ENCODE peak calls at places on chromosome 2, in six cellular contexts. D, S, L, P, E and R are unnamed samples.

GRCh38 chr2:144015655-144016245 is 504.2 kb downstream of the ZEB2 start:
- DNase-seq in S (no peak), P (no peak), E (peak; percentile 96), D (no peak), L (no peak), R (no peak)

GRCh38 chr2:232888839-232889529 is 18.9 kb downstream of the SNORC start:
- DNase-seq in E (no peak), P (no peak), L (no peak), D (peak; percentile 33), S (no peak), R (no peak)

GRCh38 chr2:98242006-98242405 is 104.2 kb upstream of the CNGA3 start:
- DNase-seq in E (no peak), D (no peak), P (no peak), S (no peak), L (no peak), R (no peak)

GRCh38 chr2:230902180-230902899 is 22.7 kb downstream of the GPR55 start:
- DNase-seq in E (peak; percentile 81), D (no peak), L (no peak), S (peak; percentile 50), P (no peak), R (peak; percentile 25)

GRCh38 chr2:73823916-73824523 is 4.7 kb upstream of the STAMBP start:
- DNase-seq in E (peak; percentile 79), S (no peak), D (no peak), L (no peak), P (peak; percentile 49), R (no peak)

GRCh38 chr2:142112648-142113278 is 18.1 kb downstream of the LRP1B start:
- DNase-seq in P (peak; percentile 51), S (no peak), L (no peak), D (no peak), E (peak; percentile 83), R (no peak)

GRCh38 chr2:74186038-74186437 is 7.4 kb upstream of the MOB1A start:
- DNase-seq in D (no peak), E (no peak), L (no peak), P (no peak), S (peak; percentile 68), R (no peak)

GRCh38 chr2:100623921-100624320 is 61.1 kb downstream of the PDCL3 start:
- DNase-seq in D (no peak), L (no peak), P (no peak), E (no peak), S (no peak), R (no peak)

GRCh38 chr2:10931710-10932255 is 20.0 kb downstream of the KCNF1 start:
- DNase-seq in S (no peak), E (peak; percentile 90), L (no peak), D (no peak), P (peak; percentile 79), R (no peak)

GRCh38 chr2:173962583-173963110 is 2.5 kb downstream of the SP3 start:
- DNase-seq in L (no peak), P (no peak), S (no peak), E (no peak), D (no peak), R (no peak)

GRCh38 chr2:3670376-3670775 is 12.4 kb downstream of the ALLC start:
- DNase-seq in P (no peak), S (no peak), E (no peak), D (no peak), L (no peak), R (no peak)

GRCh38 chr2:120456867-120457266 is 110.9 kb downstream of the INHBB start:
- DNase-seq in D (no peak), S (no peak), L (no peak), P (peak; percentile 52), E (no peak), R (no peak)

GRCh38 chr2:239932881-239933735 is 92.0 kb downstream of the NDUFA10 start:
- DNase-seq in E (no peak), D (peak; percentile 48), L (peak; percentile 13), S (peak; percentile 58), P (no peak), R (peak; percentile 3)

GRCh38 chr2:119155633-119156032 is 2.9 kb downstream of the C1QL2 start:
- DNase-seq in D (no peak), L (no peak), E (no peak), S (no peak), P (no peak), R (no peak)

GRCh38 chr2:119156105-119156890 is 2.3 kb downstream of the C1QL2 start:
- DNase-seq in S (no peak), D (no peak), E (peak; percentile 11), L (no peak), P (no peak), R (no peak)

GRCh38 chr2:119156891-119157773 is 1.4 kb downstream of the C1QL2 start:
- DNase-seq in E (no peak), D (no peak), P (no peak), S (no peak), L (no peak), R (no peak)

GRCh38 chr2:119158563-119159347 is at the start of gene C1QL2:
- DNase-seq in P (no peak), L (no peak), D (no peak), E (peak; percentile 16), S (no peak), R (no peak)

GRCh38 chr2:119157850-119158511 is 570 bp downstream of the C1QL2 start:
- DNase-seq in P (no peak), E (no peak), S (no peak), D (no peak), L (no peak), R (no peak)
- H3K27me3 ChIP-seq in P (peaks cover 11% of the 10 kb centered on the region), E (peaks cover 92% of the 10 kb centered on the region), S (peaks cover 65% of the 10 kb centered on the region), D (peaks cover 91% of the 10 kb centered on the region), L (peaks cover 4% of the 10 kb centered on the region), R (peaks cover 99% of the 10 kb centered on the region)

GRCh38 chr2:163302141-163302540 is 433.7 kb downstream of the FIGN start:
- DNase-seq in P (no peak), D (no peak), E (no peak), L (no peak), S (no peak), R (no peak)
- H3K4me3 ChIP-seq in P (no peak overlapping the region), D (no peak overlapping the region), E (no peak overlapping the region), L (no peak overlapping the region), S (no peak overlapping the region), R (no peak overlapping the region)

DNA sequence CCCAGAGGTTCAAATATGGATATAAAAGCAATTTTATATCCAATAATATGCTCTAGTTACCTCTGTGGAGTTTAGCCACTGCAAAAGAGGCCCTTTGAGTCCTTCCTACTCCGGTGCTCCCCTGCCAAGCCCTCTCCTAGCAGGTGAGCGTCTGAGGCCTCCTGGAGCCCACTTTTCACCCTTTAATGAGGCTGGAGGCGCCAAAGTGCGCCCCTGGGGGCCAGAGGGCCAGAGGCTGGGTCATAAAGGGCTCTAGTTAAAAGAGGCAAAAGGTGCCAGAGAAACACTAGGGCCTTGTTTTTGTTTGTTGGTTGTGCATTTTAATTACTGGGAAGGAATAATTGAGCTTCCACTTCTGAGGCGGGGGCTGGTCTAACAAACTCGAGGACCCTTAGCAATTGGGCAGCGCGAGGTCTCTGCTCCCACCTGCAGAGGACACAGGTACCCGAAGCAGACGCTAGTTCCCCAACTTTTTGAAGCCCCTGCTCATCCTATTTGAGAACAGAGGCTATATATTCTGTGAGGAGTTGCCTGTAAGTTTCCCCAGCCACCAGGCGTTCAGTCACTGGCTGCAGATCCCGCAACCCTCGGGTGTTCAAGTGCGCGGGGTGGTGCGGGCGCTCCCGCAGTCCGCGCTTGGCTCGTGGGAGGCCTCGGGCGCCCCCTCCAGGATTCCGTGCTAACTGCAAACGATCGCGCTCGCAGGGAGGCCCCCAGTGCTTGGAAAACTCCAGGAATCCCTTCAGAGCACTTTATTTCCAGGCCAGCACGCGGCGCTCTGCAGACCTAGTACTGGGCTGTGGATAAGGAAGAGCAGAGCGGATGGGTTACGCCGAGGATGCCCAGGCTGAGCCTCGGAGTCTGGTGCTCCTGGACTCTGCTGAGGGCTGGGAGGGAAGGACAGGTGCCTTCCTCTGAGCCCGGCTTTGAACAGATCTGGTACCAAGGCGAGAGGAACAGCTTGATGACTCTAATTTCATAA is 14.1 kb downstream of the MSGN1 start:
- DNase-seq in S (no peak), D (no peak), P (peak; percentile 62), L (peak; percentile 53), E (peak; percentile 82), R (peak; percentile 79)
- H3K27me3 ChIP-seq in S (no peaks in the 10 kb centered on the region), D (peaks cover 3% of the 10 kb centered on the region), P (no peaks in the 10 kb centered on the region), L (no peaks in the 10 kb centered on the region), E (peaks cover 5% of the 10 kb centered on the region), R (peaks cover 7% of the 10 kb centered on the region)

DNA sequence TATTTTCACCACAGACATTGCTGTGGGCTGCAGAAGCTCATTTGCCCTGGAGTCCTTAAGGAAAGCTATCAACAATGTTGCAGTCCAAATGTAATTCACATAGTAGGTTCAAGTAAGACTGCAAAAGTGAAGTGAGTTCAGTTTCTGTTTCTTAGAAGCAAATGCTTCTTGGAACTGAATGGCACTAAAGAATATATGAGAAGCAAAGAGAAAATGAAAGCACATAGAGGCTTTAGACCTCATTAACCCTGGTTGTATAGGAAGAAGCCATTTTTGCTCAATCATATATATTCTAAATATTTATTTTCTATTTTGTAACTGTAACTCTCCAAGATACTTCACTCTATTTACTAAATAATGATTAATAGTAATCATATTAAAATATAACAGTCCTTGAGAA is 292.0 kb downstream of the ZNF804A start:
- DNase-seq in L (no peak), S (no peak), D (no peak), E (no peak), P (no peak), R (no peak)
- H3K4me3 ChIP-seq in L (no peak overlapping the region), S (no peak overlapping the region), D (no peak overlapping the region), E (no peak overlapping the region), P (no peak overlapping the region), R (no peak overlapping the region)

GRCh38 chr2:66426250-66427064 is 8.5 kb upstream of the MEIS1 start:
- DNase-seq in D (no peak), L (peak; percentile 35), S (peak; percentile 69), E (no peak), P (no peak), R (no peak)
- H3K27me3 ChIP-seq in D (peaks cover 36% of the 10 kb centered on the region), L (no peaks in the 10 kb centered on the region), S (no peaks in the 10 kb centered on the region), E (peaks cover 21% of the 10 kb centered on the region), P (no peaks in the 10 kb centered on the region), R (peaks cover 93% of the 10 kb centered on the region)

GRCh38 chr2:177165103-177165583 is 47.5 kb upstream of the HNRNPA3 start:
- DNase-seq in S (peak; percentile 76), E (peak; percentile 79), D (no peak), P (no peak), L (peak; percentile 49), R (no peak)
- H3K4me3 ChIP-seq in S (peak overlapping the region; percentile 12), E (peak overlapping the region; percentile 73), D (peak overlapping the region; percentile 51), P (peak overlapping the region; percentile 37), L (peak overlapping the region; percentile 22), R (peak overlapping the region; percentile 62)

DNA sequence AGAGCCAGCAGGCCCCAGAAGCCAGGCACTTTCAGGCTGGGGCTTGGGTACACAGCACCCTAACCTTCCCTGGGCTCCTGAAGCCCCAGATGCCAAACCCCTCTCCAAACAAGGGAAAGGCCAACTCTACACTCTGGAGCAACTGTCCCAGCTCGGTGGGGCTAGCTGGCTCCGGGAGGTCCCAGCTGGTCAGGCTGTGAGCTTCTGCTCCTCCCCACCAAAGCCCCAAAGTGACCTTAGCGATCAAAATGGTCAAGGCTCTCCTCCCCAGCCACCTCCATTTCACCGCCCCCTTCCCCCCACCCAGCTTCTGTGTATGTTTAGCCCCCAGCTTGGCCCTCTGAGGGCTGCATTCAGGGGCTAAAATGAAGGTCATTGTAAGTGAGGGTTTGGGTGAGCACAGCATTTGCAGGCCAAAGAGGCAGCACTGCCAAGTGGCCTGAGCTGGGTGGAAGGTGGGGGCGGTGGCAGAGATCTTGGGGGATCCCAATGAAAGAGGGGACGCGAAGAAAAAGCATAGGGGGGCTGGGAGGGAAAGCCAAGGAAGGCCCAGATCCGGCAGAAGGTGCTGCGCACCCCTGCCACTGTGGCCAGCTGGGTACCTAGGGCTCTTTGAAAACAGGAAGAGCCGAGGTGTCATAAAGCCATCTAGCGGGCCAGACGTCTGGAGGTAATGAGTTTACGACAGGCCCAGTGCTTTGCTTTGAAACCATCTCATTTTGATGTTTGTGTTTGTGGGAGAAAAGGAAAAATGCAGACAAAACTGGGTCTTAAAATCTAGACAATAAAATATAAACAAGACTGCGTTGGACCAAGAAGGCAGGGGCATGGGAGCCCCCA is 2.9 kb downstream of the HOXD9 start:
- DNase-seq in P (no peak), D (no peak), L (no peak), S (peak; percentile 56), E (no peak), R (no peak)
- H3K27me3 ChIP-seq in P (peaks cover 51% of the 10 kb centered on the region), D (peaks cover 97% of the 10 kb centered on the region), L (no peaks in the 10 kb centered on the region), S (peaks cover 28% of the 10 kb centered on the region), E (no peaks in the 10 kb centered on the region), R (peaks cover 99% of the 10 kb centered on the region)